ENCODE peak calls at places on chromosome 17, in four cellular contexts. I is fibroblast of mammary gland, B is HuH-7, D is NCI-H1105 treated with DMSO at 0.1 percent for 48 hours. X is an unnamed sample.

GRCh38 chr17:27807567-27808470 is 7.5 kb upstream of the NOS2 start:
- DNase-seq in I (no peak), D (peak), B (no peak), X (peak)

GRCh38 chr17:82238562-82239201 is 9.8 kb downstream of the SLC16A3 start:
- DNase-seq in D (no peak), B (no peak), I (peak), X (no peak)

GRCh38 chr17:80431246-80432195 is 16.6 kb downstream of the ENDOV start:
- DNase-seq in B (no peak), I (no peak), D (no peak), X (no peak)

GRCh38 chr17:58325976-58326468 is 2.6 kb downstream of the TSPOAP1 start:
- DNase-seq in B (peak), D (no peak), I (no peak), X (no peak)

GRCh38 chr17:2172447-2172938 is 117.6 kb downstream of the HIC1 start:
- DNase-seq in I (peak), D (no peak), B (no peak), X (no peak)

GRCh38 chr17:44197980-44198720 is 1.5 kb downstream of the ATXN7L3 start:
- DNase-seq in I (peak), D (no peak), B (no peak), X (no peak)

GRCh38 chr17:79420318-79421243 is 190.3 kb downstream of the RBFOX3 start:
- DNase-seq in I (peak), B (no peak), D (no peak), X (peak)

GRCh38 chr17:53278466-53278865 is 544.3 kb upstream of the KIF2B start:
- DNase-seq in B (no peak), I (no peak), D (no peak), X (no peak)

GRCh38 chr17:79645022-79645776 is 34.3 kb upstream of the RBFOX3 start:
- DNase-seq in B (no peak), I (no peak), D (no peak), X (no peak)

GRCh38 chr17:80279895-80280294 is 19.2 kb downstream of the RNF213 start:
- DNase-seq in D (no peak), I (peak), B (no peak), X (no peak)

GRCh38 chr17:34226011-34226410 is 29.1 kb upstream of the CCL2 start:
- DNase-seq in I (peak), D (no peak), B (no peak), X (no peak)

GRCh38 chr17:958712-959451 is 20.7 kb downstream of the NXN start:
- DNase-seq in B (no peak), D (no peak), I (no peak), X (no peak)

GRCh38 chr17:54933921-54934320 is 33.3 kb downstream of the TOM1L1 start:
- DNase-seq in B (no peak), D (no peak), I (no peak), X (no peak)

GRCh38 chr17:7587831-7588230 is 2.1 kb downstream of the SOX15 start:
- DNase-seq in D (no peak), B (no peak), I (no peak), X (no peak)

GRCh38 chr17:52124993-52125392 is 33.5 kb downstream of the CA10 start:
- DNase-seq in I (no peak), D (no peak), B (no peak), X (no peak)

GRCh38 chr17:77487211-77487629 is 346.5 kb downstream of the SEC14L1 start:
- DNase-seq in I (no peak), D (no peak), B (no peak), X (no peak)

GRCh38 chr17:16459850-16460550 is 32.0 kb downstream of the LRRC75A start:
- DNase-seq in D (no peak), I (no peak), B (no peak), X (no peak)

GRCh38 chr17:32658470-32659418 is 172.0 kb downstream of the CDK5R1 start:
- DNase-seq in B (no peak), I (no peak), D (no peak), X (no peak)

GRCh38 chr17:19386276-19386863 is 620 bp downstream of the MFAP4 start:
- DNase-seq in D (no peak), B (no peak), I (peak), X (no peak)

GRCh38 chr17:83178533-83179201 is 99.3 kb downstream of the METRNL start:
- DNase-seq in B (no peak), D (no peak), I (no peak), X (no peak)

GRCh38 chr17:61461586-61461966 is 9.4 kb downstream of the TBX4 start:
- DNase-seq in I (no peak), B (peak), D (no peak), X (no peak)

GRCh38 chr17:50268632-50269287 is 5.5 kb upstream of the TMEM92 start:
- DNase-seq in D (no peak), I (peak), B (peak), X (no peak)

GRCh38 chr17:20916383-20916782 is 126.4 kb downstream of the USP22 start:
- DNase-seq in B (no peak), D (no peak), I (no peak), X (no peak)

GRCh38 chr17:21535686-21536085 is 156.6 kb upstream of the KCNJ18 start:
- DNase-seq in D (no peak), I (no peak), B (no peak), X (no peak)

GRCh38 chr17:17765359-17765758 is 71.4 kb downstream of the SREBF1 start:
- DNase-seq in B (no peak), D (no peak), I (no peak), X (no peak)

GRCh38 chr17:59347975-59348391 is 16.5 kb downstream of the YPEL2 start:
- DNase-seq in B (no peak), D (no peak), I (no peak), X (no peak)

GRCh38 chr17:43578699-43579569 is 32.8 kb upstream of the ETV4 start:
- DNase-seq in I (peak), D (peak), B (no peak), X (peak)

GRCh38 chr17:82791532-82791931 is 39.7 kb downstream of the TBCD start:
- DNase-seq in I (peak), D (no peak), B (no peak), X (no peak)

GRCh38 chr17:11241611-11242226 is 706 bp downstream of the SHISA6 start:
- DNase-seq in D (no peak), I (no peak), B (no peak), X (no peak)

GRCh38 chr17:27558842-27559505 is 72.0 kb upstream of the LGALS9 start:
- DNase-seq in B (peak), D (no peak), I (no peak), X (no peak)

GRCh38 chr17:29140051-29140582 is 40.1 kb downstream of the MYO18A start:
- DNase-seq in I (peak), B (no peak), D (no peak), X (no peak)